ENCODE peak calls at places on chromosome 20, in four cellular contexts. Q, T, H and G are unnamed samples. For H3K4me1, the result is how much of the 10 kb centered on the place peaks cover.

GRCh38 chr20:37841991-37842390 is 60.9 kb upstream of the VSTM2L start:
- DNase-seq in Q (no peak), T (no peak), H (no peak), G (no peak)

GRCh38 chr20:22414354-22414753 is 170.0 kb downstream of the FOXA2 start:
- DNase-seq in Q (peak), T (no peak), H (no peak), G (no peak)

GRCh38 chr20:38547288-38547825 is 33.6 kb upstream of the ADIG start:
- DNase-seq in Q (no peak), T (no peak), H (no peak), G (no peak)

GRCh38 chr20:59453634-59454241 is 150.6 kb upstream of the PHACTR3 start:
- DNase-seq in Q (no peak), T (no peak), H (no peak), G (no peak)

GRCh38 chr20:2699775-2700413 is 7.3 kb downstream of the EBF4 start:
- DNase-seq in Q (no peak), T (no peak), H (no peak), G (no peak)

GRCh38 chr20:25508083-25508770 is 77.1 kb downstream of the NINL start:
- DNase-seq in Q (peak), T (no peak), H (no peak), G (no peak)

GRCh38 chr20:53925651-53926401 is 144.6 kb downstream of the BCAS1 start:
- DNase-seq in Q (no peak), T (no peak), H (no peak), G (no peak)

GRCh38 chr20:57650756-57651483 is 30.7 kb upstream of the ZBP1 start:
- DNase-seq in Q (no peak), T (peak), H (no peak), G (peak)

GRCh38 chr20:56722042-56722441 is 92.9 kb downstream of the TFAP2C start:
- DNase-seq in Q (no peak), T (no peak), H (no peak), G (peak)

GRCh38 chr20:54204063-54204462 is 3.8 kb upstream of the PFDN4 start:
- DNase-seq in Q (no peak), T (no peak), H (no peak), G (no peak)

GRCh38 chr20:57482796-57483195 is 42.1 kb downstream of the CTCFL start:
- DNase-seq in Q (no peak), T (no peak), H (no peak), G (no peak)

GRCh38 chr20:23146111-23146640 is 60.1 kb upstream of the CD93 start:
- DNase-seq in Q (no peak), T (no peak), H (no peak), G (no peak)

GRCh38 chr20:58714923-58715708 is 22.5 kb downstream of the NPEPL1 start:
- DNase-seq in Q (no peak), T (peak), H (no peak), G (no peak)

GRCh38 chr20:34459209-34459608 is 57.0 kb upstream of the DYNLRB1 start:
- DNase-seq in Q (no peak), T (no peak), H (no peak), G (no peak)

GRCh38 chr20:56911946-56912345 is 282.8 kb downstream of the TFAP2C start:
- DNase-seq in Q (no peak), T (no peak), H (no peak), G (no peak)

GRCh38 chr20:36421641-36422040 is 115.5 kb downstream of the DLGAP4 start:
- DNase-seq in Q (no peak), T (no peak), H (no peak), G (no peak)

GRCh38 chr20:46230811-46231282 is 77.5 kb downstream of the CDH22 start:
- DNase-seq in Q (peak), T (no peak), H (no peak), G (no peak)

GRCh38 chr20:37850724-37851123 is 52.2 kb upstream of the VSTM2L start:
- DNase-seq in Q (no peak), T (no peak), H (no peak), G (no peak)

GRCh38 chr20:48621256-48622078 is 206.3 kb downstream of the PREX1 start:
- DNase-seq in Q (peak), T (no peak), H (no peak), G (no peak)

GRCh38 chr20:23223908-23224307 is 126.7 kb upstream of the NXT1 start:
- DNase-seq in Q (no peak), T (no peak), H (no peak), G (no peak)

GRCh38 chr20:57867807-57868206 is 158.0 kb upstream of the PMEPA1 start:
- DNase-seq in Q (no peak), T (no peak), H (no peak), G (no peak)

GRCh38 chr20:13744403-13744802 is 40.3 kb downstream of the ESF1 start:
- DNase-seq in Q (no peak), T (no peak), H (no peak), G (no peak)

GRCh38 chr20:57317789-57318371 is 11.7 kb upstream of the SPO11 start:
- DNase-seq in Q (no peak), T (no peak), H (no peak), G (no peak)

GRCh38 chr20:19915111-19915798 is 101.9 kb upstream of the NAA20 start:
- DNase-seq in Q (peak), T (no peak), H (no peak), G (no peak)

GRCh38 chr20:32354592-32355416 is 3.3 kb upstream of the ASXL1 start:
- DNase-seq in Q (peak), T (no peak), H (no peak), G (no peak)

GRCh38 chr20:41029150-41029872 is 689 bp downstream of the TOP1 start:
- DNase-seq in Q (no peak), T (peak), H (peak), G (no peak)

GRCh38 chr20:32484221-32485125 is 100.7 kb downstream of the NOL4L start:
- DNase-seq in Q (no peak), T (peak), H (peak), G (no peak)

GRCh38 chr20:9531581-9531980 is 17.2 kb downstream of the LAMP5 start:
- DNase-seq in Q (no peak), T (no peak), H (no peak), G (no peak)

GRCh38 chr20:32980131-32980941 is 23.9 kb downstream of the SUN5 start:
- DNase-seq in Q (no peak), T (peak), H (no peak), G (no peak)

GRCh38 chr20:58903636-58904035 is 51.1 kb downstream of the GNAS start:
- DNase-seq in Q (no peak), T (no peak), H (no peak), G (no peak)

GRCh38 chr20:13638162-13638495 is 603 bp downstream of the TASP1 start:
- DNase-seq in Q (no peak), T (no peak), H (no peak), G (no peak)

GRCh38 chr20:37007898-37008649 is 56.6 kb upstream of the SAMHD1 start:
- DNase-seq in Q (peak), T (no peak), H (peak), G (no peak)

GRCh38 chr20:13147971-13148370 is 73.1 kb upstream of the ISM1 start:
- DNase-seq in Q (no peak), T (no peak), H (no peak), G (no peak)

GRCh38 chr20:55354700-55355099 is 650.6 kb downstream of the CBLN4 start:
- DNase-seq in Q (no peak), T (no peak), H (no peak), G (no peak)

GRCh38 chr20:24134284-24134683 is 145.7 kb upstream of the GGTLC1 start:
- DNase-seq in Q (no peak), T (no peak), H (no peak), G (no peak)

GRCh38 chr20:48217191-48217590 is 431.9 kb upstream of the SULF2 start:
- DNase-seq in Q (peak), T (no peak), H (no peak), G (no peak)

GRCh38 chr20:652611-653109 is 340 bp downstream of the SRXN1 start:
- DNase-seq in Q (peak), T (peak), H (no peak), G (no peak)

GRCh38 chr20:17536944-17537444 is 5.8 kb upstream of the BFSP1 start:
- DNase-seq in Q (peak), T (peak), H (peak), G (peak)

GRCh38 chr20:57993738-57994431 is 234.6 kb downstream of the ANKRD60 start:
- DNase-seq in Q (no peak), T (no peak), H (no peak), G (no peak)

GRCh38 chr20:34938466-34939163 is 17.0 kb downstream of the GSS start:
- DNase-seq in Q (no peak), T (peak), H (no peak), G (peak)

GRCh38 chr20:4060856-4061440 is 45.6 kb upstream of the RNF24 start:
- DNase-seq in Q (no peak), T (no peak), H (no peak), G (no peak)

GRCh38 chr20:4056880-4057279 is 41.5 kb upstream of the RNF24 start:
- DNase-seq in Q (no peak), T (no peak), H (no peak), G (no peak)

GRCh38 chr20:4061989-4062388 is 46.6 kb upstream of the RNF24 start:
- DNase-seq in Q (peak), T (no peak), H (no peak), G (no peak)

GRCh38 chr20:4060054-4060795 is 44.9 kb upstream of the RNF24 start:
- DNase-seq in Q (no peak), T (peak), H (no peak), G (peak)

DNA sequence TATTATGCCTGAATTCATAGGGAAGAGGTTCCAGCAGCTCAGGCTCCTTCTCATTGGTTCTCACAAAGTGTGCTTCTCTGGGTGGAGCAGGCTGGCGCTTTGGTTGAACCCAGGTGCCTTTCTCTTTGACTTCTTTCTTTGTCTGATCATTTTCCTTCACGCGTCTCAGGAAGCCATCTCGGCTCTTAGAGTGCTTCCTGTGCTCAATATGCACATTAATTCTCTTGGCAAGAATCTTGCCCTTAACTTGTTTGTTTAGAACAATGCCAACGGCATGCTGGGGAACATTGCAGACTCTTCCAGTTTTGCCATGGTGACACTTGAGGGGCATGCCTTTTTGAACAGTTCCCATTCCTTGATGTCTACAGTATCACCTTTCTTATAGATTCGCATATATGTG is 44.3 kb upstream of the RNF24 start:
- DNase-seq in Q (no peak), T (no peak), H (no peak), G (no peak)
- H3K4me1 ChIP-seq in Q (under half), T (under half), H (under half), G (under half)

GRCh38 chr20:62365814-62366369 is 1.2 kb downstream of the LAMA5 start:
- DNase-seq in Q (no peak), T (peak), H (no peak), G (no peak)
- H3K4me1 ChIP-seq in Q (half or more), T (under half), H (under half), G (half or more)

GRCh38 chr20:51695574-51696303 is 72.5 kb downstream of the ATP9A start:
- DNase-seq in Q (peak), T (no peak), H (no peak), G (no peak)
- H3K4me1 ChIP-seq in Q (under half), T (under half), H (under half), G (under half)

GRCh38 chr20:51541189-51542032 is 1.1 kb downstream of the NFATC2 start:
- DNase-seq in Q (peak), T (peak), H (peak), G (peak)

GRCh38 chr20:51542894-51543788 is 622 bp upstream of the NFATC2 start:
- DNase-seq in Q (no peak), T (no peak), H (no peak), G (no peak)

GRCh38 chr20:51542033-51542893 is at the start of gene NFATC2:
- DNase-seq in Q (no peak), T (peak), H (peak), G (peak)

GRCh38 chr20:51536116-51537069 is 6.1 kb downstream of the NFATC2 start:
- DNase-seq in Q (no peak), T (no peak), H (no peak), G (no peak)

DNA sequence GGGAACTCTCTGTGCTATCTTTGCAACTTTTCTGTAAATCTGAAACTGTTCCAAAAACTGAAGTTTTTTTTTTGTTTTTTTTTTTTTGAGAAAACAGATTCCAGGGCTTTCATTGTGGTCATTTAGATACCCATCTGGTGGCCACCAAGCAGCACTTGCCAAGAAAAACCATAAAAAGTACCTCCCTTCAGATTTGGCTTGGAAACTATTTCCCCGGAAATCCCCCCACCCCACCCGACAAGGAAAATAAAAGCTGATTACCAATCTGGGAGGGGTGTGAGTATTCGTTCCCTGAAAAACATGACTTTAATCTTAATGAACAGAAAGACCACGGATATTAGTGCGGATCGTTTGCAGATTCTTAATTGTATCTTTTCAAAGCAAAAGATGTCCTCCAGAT is 1.9 kb downstream of the NFATC2 start:
- DNase-seq in Q (no peak), T (no peak), H (no peak), G (no peak)
- H3K4me1 ChIP-seq in Q (under half), T (under half), H (half or more), G (under half)

DNA sequence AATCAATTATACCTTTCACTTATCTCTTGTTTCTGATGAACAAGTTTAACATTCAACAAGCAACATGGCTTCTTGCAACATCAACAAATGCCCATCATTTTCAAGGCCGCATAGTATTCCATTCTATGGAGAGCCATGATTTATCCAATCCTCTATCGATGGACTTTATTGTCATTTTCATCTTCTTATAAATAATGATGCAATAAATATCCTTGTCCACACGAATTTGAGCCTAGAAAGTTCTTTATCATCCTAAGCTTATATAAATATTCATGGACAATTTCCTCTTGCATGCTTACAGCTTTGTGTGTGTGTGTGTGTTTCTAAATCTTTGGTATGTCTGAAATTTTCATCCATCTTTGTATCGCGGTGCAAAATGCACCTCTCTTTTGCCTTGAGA is 29.1 kb downstream of the TOX2 start:
- DNase-seq in Q (no peak), T (no peak), H (no peak), G (no peak)
- H3K4me1 ChIP-seq in Q (under half), T (under half), H (half or more), G (under half)

GRCh38 chr20:50534567-50534966 is 24.4 kb downstream of the PTPN1 start:
- DNase-seq in Q (peak), T (no peak), H (no peak), G (no peak)

GRCh38 chr20:50535162-50535561 is 25.0 kb downstream of the PTPN1 start:
- DNase-seq in Q (no peak), T (no peak), H (no peak), G (no peak)

GRCh38 chr20:50537546-50538201 is 27.5 kb downstream of the PTPN1 start:
- DNase-seq in Q (no peak), T (no peak), H (no peak), G (no peak)

GRCh38 chr20:50538276-50538675 is 28.1 kb downstream of the PTPN1 start:
- DNase-seq in Q (no peak), T (no peak), H (no peak), G (no peak)

DNA sequence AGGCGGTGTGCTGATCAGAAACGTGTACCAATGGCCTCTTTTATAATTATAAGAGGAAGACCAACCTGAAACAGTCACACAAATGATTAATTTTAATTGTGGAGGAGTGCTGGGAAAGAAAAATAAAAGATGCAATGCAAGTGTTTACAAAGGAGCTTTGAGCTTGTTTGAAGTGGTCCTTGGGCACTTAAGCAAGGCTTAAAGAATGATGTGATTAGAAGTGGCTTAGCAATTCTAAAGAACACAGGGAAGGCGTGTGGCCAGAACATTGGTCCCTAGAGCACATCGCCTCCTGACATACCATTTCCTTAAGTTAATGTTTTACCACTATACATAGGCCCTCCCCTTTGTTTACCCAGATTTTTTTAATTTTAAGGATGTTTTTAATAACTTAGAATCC is 26.1 kb downstream of the PTPN1 start:
- DNase-seq in Q (no peak), T (no peak), H (no peak), G (no peak)
- H3K4me1 ChIP-seq in Q (under half), T (under half), H (half or more), G (under half)

GRCh38 chr20:16007978-16008377 is 565.3 kb downstream of the KIF16B start:
- DNase-seq in Q (no peak), T (no peak), H (no peak), G (no peak)

GRCh38 chr20:16013631-16014030 is 559.6 kb downstream of the KIF16B start:
- DNase-seq in Q (no peak), T (no peak), H (no peak), G (no peak)

GRCh38 chr20:16014436-16014835 is 558.8 kb downstream of the KIF16B start:
- DNase-seq in Q (no peak), T (no peak), H (no peak), G (no peak)

GRCh38 chr20:16011061-16011460 is 562.2 kb downstream of the KIF16B start:
- DNase-seq in Q (no peak), T (no peak), H (no peak), G (no peak)

GRCh38 chr20:16011519-16011918 is 561.7 kb downstream of the KIF16B start:
- DNase-seq in Q (no peak), T (no peak), H (no peak), G (no peak)
- H3K4me1 ChIP-seq in Q (under half), T (under half), H (under half), G (under half)